ENCODE peak calls at places on chromosome 3, in four cellular contexts. Q, H, N and Y are unnamed samples. For H3K4me1, the result is how much of the 10 kb centered on the place peaks cover.

GRCh38 chr3:138594150-138594934 is at the start of gene CEP70:
- DNase-seq in Q (peak), N (peak), H (peak), Y (peak)

GRCh38 chr3:8713901-8714759 is 19.5 kb upstream of the CAV3 start:
- DNase-seq in H (no peak), Q (no peak), N (peak), Y (peak)

GRCh38 chr3:125240496-125240895 is 27.9 kb upstream of the SLC12A8 start:
- DNase-seq in Q (no peak), N (no peak), H (peak), Y (peak)

GRCh38 chr3:146539315-146539714 is 5.1 kb downstream of the PLSCR1 start:
- DNase-seq in N (no peak), Q (no peak), H (no peak), Y (no peak)

GRCh38 chr3:116445291-116445841 is at the start of gene LSAMP:
- DNase-seq in Q (peak), N (peak), H (peak), Y (no peak)

GRCh38 chr3:55571913-55572312 is 84.8 kb upstream of the WNT5A start:
- DNase-seq in N (peak), Q (peak), H (no peak), Y (peak)

GRCh38 chr3:143677420-143677819 is 170.8 kb downstream of the SLC9A9 start:
- DNase-seq in N (no peak), Q (no peak), H (no peak), Y (no peak)

GRCh38 chr3:141960731-141961130 is 84.3 kb downstream of the ATP1B3 start:
- DNase-seq in N (no peak), H (peak), Q (peak), Y (no peak)

GRCh38 chr3:139308156-139309017 is 35.4 kb upstream of the MRPS22 start:
- DNase-seq in H (no peak), Q (no peak), N (no peak), Y (no peak)

GRCh38 chr3:120344349-120344748 is 4.8 kb downstream of the LRRC58 start:
- DNase-seq in H (peak), Q (no peak), N (no peak), Y (no peak)

GRCh38 chr3:74789111-74789510 is 174.7 kb upstream of the CNTN3 start:
- DNase-seq in Q (no peak), N (no peak), H (peak), Y (peak)

GRCh38 chr3:185361920-185362319 is 1.0 kb upstream of the MAP3K13 start:
- DNase-seq in Q (no peak), N (no peak), H (peak), Y (no peak)

GRCh38 chr3:126446301-126446700 is 29.4 kb downstream of the ZXDC start:
- DNase-seq in Q (no peak), H (no peak), N (no peak), Y (no peak)

GRCh38 chr3:115790759-115791158 is 167.4 kb downstream of the GAP43 start:
- DNase-seq in N (no peak), H (peak), Q (no peak), Y (peak)

GRCh38 chr3:3119393-3119851 is 7.3 kb upstream of the TRNT1 start:
- DNase-seq in Q (no peak), H (no peak), N (no peak), Y (no peak)

GRCh38 chr3:147613710-147614109 is 204.5 kb downstream of the ZIC1 start:
- DNase-seq in N (no peak), Q (no peak), H (no peak), Y (no peak)

GRCh38 chr3:168249539-168250414 is 154.1 kb upstream of the GOLIM4 start:
- DNase-seq in N (peak), Q (peak), H (peak), Y (peak)

GRCh38 chr3:143433787-143434378 is 314.3 kb downstream of the CHST2 start:
- DNase-seq in N (no peak), Q (no peak), H (no peak), Y (peak)

GRCh38 chr3:194574639-194575483 is 58.4 kb downstream of the TMEM44 start:
- DNase-seq in Q (no peak), N (no peak), H (peak), Y (no peak)

GRCh38 chr3:194572944-194573491 is 60.2 kb downstream of the TMEM44 start:
- DNase-seq in N (no peak), H (peak), Q (no peak), Y (peak)

GRCh38 chr3:194575484-194576210 is 57.6 kb downstream of the TMEM44 start:
- DNase-seq in N (peak), H (peak), Q (no peak), Y (no peak)

GRCh38 chr3:194572131-194572789 is 61.0 kb downstream of the TMEM44 start:
- DNase-seq in N (no peak), Q (no peak), H (peak), Y (peak)

DNA sequence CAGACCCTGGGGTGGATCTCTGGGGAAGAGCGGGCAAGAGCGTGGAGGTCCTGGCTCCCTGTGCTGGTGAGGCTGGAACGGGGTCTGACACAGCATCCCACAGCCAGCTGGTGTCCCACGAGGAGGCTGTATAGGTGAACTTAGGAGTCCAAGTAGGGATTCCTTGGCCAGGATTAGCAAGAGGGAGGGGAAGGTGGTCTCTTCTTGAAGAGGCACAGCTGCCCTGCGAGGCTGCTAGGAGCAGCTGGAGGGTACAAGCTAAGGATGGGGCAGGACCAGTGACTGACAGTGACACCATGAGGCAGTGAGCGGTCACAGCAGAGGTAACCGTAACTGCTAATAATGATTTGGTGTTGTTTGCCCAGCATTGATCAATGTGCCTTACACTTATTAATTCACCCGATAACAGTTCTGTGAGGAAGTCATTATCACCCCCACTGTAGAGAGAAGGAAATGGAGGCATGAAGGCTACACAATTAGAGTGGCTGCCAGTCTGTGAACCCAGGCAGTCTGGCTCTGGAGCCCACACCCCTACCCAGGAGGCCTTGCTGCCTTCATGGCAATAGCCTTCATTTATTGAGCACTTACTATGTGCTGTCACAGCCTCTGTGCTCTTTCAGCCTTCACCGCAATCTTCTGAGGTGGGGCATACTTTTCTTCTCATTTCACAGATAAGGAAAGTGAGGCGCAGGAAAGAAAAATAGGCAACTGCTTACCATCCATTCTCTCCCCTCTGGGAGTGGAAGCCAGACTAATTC is 59.4 kb downstream of the TMEM44 start:
- DNase-seq in Q (no peak), N (peak), H (peak), Y (peak)
- H3K4me1 ChIP-seq in Q (under half), N (under half), H (under half), Y (under half)

DNA sequence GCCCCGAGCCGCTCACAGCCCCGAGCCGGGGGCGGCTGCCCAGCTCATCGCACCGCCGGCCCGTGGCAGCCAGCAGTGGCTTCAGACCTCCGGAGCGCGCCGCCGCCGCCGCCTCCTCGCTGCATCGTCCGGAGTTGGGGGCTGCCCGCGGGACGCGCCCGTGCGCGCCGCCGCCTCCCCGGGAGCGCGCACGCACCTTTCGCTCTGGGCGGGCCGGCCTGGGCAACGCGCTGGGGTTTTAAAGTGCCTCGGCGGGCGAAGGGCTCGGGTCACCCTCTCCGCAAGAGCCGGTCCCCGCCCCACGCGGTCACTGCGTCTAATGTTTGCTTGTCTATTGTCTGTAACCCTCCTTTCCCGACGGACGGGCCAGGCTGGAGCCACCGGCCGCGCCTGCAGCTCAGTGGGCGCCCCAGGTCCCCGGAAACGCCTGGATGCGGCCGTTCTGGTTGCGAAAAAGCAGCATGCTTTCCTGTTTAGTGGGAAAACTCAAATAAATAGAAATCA is at the start of gene RYK:
- DNase-seq in Q (peak), H (peak), N (peak), Y (peak)
- H3K14ac ChIP-seq in Q (peak), H (peak), N (peak), Y (peak)

DNA sequence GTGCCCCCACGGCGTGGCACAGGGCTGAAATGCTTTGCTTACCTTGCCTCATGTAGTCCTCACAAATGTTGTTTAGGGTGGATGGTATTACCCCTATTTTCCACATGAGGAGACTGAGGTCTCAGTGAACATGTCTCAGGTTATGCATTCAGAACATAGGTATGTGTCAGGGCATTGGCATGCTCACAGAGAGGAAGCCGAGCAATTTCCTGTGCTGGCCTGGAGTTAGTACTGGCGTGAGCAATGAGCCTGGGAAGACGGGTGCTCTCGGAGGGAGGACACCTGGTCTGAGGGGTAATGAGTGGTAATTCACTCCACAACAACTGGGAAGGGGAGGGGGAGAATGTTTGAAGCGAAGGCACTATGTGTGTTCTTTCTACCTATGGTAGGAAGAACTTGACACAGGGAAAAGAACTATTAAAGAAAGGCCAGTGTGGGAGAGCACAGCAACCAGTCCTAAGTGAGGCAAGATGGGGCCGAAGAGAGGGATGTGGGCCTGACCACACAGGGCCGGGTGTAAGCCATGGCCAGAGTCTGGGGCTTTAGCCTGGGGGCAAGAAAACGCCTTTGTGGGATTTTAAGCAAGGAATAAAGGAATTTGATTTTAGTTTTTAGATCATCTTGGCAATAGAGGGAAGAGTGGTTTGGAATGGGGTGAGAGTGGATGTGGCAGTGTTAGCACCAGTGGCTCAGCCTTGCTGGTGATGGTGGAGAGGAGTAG is 4.9 kb upstream of the FAM131A start:
- DNase-seq in H (peak), N (no peak), Q (no peak), Y (peak)
- H3K4me1 ChIP-seq in H (under half), N (under half), Q (under half), Y (under half)

GRCh38 chr3:46978381-46978780 is 1.1 kb upstream of the NBEAL2 start:
- DNase-seq in N (no peak), H (no peak), Q (no peak), Y (no peak)

GRCh38 chr3:46978985-46979944 is at the start of gene NBEAL2:
- DNase-seq in N (peak), Q (peak), H (peak), Y (peak)

GRCh38 chr3:46977811-46978195 is 1.3 kb upstream of the CCDC12 start:
- DNase-seq in N (no peak), H (no peak), Q (no peak), Y (no peak)

GRCh38 chr3:46981932-46982471 is 2.5 kb downstream of the NBEAL2 start:
- DNase-seq in H (no peak), Q (no peak), N (peak), Y (no peak)

GRCh38 chr3:46979958-46980497 is 562 bp downstream of the NBEAL2 start:
- DNase-seq in Q (no peak), N (no peak), H (no peak), Y (no peak)
- H3K14ac ChIP-seq in Q (no peak), N (peak), H (peak), Y (peak)

DNA sequence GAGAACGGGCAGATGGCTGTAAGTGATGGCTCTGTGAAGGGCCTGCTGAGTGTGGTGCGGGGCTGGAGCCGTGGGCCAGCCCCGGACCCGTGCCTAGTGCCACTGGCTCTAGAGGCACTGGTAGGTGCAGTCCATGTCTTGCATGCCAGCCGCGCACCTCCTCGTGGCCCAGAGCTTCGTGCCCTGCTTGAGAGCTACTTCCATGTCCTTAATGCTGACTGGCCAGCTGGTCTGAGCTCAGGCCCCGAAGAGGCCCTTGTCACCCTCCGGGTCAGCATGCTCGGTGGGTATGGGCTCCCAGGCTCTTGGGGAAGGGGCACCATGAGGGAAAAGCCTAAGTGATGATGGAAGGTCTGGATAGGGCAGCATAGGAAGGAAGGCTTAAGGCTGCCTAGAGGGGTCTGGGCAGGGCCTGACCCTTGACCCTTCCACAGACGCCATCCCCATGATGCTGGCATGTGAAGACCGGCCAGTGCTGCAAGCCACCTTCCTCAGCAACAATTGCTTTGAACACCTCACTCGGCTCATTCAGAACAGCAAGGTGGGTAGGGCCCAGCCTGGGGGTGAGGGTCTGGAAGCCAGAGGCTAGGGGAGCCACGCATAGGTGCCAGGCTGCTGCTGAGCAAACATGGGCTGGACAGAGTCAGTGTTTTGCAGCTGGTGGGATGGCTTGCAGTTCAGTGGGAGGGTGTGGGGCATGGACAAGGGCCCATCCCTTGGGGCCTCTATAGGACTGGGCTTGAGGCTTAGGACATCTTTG is 12.1 kb downstream of the NBEAL2 start:
- DNase-seq in N (no peak), Q (no peak), H (no peak), Y (no peak)
- H3K4me1 ChIP-seq in N (under half), Q (under half), H (under half), Y (under half)

DNA sequence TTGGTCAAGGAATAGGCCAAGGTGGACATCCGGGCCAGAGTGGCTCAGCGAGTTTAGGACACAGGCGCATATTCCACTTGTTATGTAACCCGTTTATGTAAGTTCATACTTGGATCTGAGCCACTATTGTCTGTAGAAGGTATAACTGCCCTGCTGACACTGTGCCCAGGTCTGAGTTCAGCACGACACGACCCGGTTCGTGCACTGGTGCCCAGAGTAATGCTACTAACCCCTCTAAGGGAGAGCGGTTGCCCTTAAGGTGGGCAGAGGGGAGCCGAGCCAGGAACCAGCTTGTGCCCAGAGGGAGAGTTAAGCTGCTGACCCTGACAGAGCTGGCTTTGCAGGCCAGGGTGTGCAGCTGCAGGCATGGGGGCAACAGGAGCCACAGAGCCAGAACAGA is 1.9 kb upstream of the ULK4 start:
- DNase-seq in N (no peak), Q (no peak), H (no peak), Y (no peak)
- H3K14ac ChIP-seq in N (no peak), Q (no peak), H (no peak), Y (no peak)

DNA sequence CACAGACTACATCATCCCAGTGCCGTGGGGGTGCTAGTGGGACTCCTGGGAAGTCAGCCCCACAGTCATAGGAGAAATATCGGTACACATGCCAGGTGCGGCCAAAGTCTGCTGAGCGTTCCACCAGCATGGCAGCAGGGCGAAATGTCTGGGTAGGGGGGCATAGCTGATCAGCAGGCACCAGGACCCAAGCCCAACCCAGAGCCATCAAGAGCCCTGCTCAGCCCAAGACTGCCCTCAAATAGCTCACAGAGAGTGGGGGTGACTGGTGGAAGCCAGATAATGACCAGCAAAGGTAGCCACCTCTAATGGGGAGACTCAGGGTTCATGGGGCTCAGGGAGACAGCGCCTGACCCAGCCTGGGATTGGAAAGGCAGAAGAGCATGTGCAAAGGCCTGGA is 1.3 kb downstream of the LAMB2 start:
- DNase-seq in H (no peak), N (no peak), Q (no peak), Y (no peak)
- H3K4me1 ChIP-seq in H (under half), N (under half), Q (under half), Y (under half)

GRCh38 chr3:187520027-187520945 is 149.9 kb downstream of the SST start:
- DNase-seq in N (no peak), Q (no peak), H (no peak), Y (no peak)
- H3K14ac ChIP-seq in N (no peak), Q (no peak), H (no peak), Y (peak)

DNA sequence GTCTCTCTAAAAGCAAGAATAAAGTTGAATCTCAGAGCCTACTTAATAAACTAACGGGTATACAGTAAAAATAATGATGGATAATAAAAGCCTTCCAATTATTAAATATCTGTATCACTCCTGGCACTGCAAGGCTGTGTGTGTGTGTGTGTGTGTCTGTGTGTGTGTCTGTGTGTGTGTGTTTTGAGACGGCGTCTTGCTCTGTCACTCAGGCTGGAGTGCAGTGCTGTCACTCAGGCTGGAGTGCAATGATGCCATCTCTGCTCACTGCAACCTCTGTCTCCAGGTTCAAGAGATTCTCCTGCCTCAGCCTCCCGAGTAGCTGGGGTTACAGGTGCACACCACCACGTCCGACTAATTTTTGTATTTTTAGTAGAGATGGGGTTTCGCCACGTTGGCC is 62.5 kb downstream of the TBL1XR1 start:
- DNase-seq in H (no peak), Q (no peak), N (no peak), Y (no peak)
- H3K4me1 ChIP-seq in H (under half), Q (under half), N (under half), Y (under half)